ENCODE peak calls at places on chromosome 14, in eight cellular contexts. K is endothelial cell of umbilical vein, J is K562, V is A549, P is WTC11, L is HCT116, Q is GM12878, Z is HepG2. Y is an unnamed sample.

GRCh38 chr14:102479107-102479506 is 30.5 kb downstream of the ANKRD9 start:
- DNase-seq in V (no peak), Q (no peak), L (no peak), J (no peak), Z (no peak), K (no peak), P (no peak), Y (no peak)

GRCh38 chr14:73424453-73424852 is 33.9 kb downstream of the NUMB start:
- DNase-seq in P (no peak), L (no peak), K (peak), Q (no peak), J (no peak), V (peak), Z (no peak), Y (peak)

GRCh38 chr14:93965287-93965821 is 11.0 kb downstream of the ASB2 start:
- DNase-seq in P (no peak), K (no peak), Q (no peak), J (no peak), Z (peak), V (peak), L (no peak), Y (no peak)

GRCh38 chr14:66624319-66624937 is 116.5 kb downstream of the GPHN start:
- DNase-seq in L (peak), K (peak), V (peak), P (peak), Z (peak), J (peak), Q (peak), Y (peak)

GRCh38 chr14:34688470-34689206 is 25.8 kb downstream of the CFL2 start:
- DNase-seq in Q (no peak), P (no peak), V (no peak), Z (no peak), J (no peak), K (no peak), L (no peak), Y (no peak)

GRCh38 chr14:95452176-95452889 is 64.1 kb downstream of the SYNE3 start:
- DNase-seq in J (no peak), P (peak), Q (no peak), K (peak), Z (peak), L (no peak), V (peak), Y (peak)

GRCh38 chr14:22200977-22201605 is 387.9 kb downstream of the DAD1 start:
- DNase-seq in K (peak), L (peak), P (peak), Q (peak), V (peak), J (peak), Z (peak), Y (peak)

GRCh38 chr14:105865904-105866840 is 339.8 kb downstream of the TMEM121 start:
- DNase-seq in Z (no peak), L (no peak), K (no peak), P (peak), V (no peak), J (no peak), Q (no peak), Y (no peak)

GRCh38 chr14:101223147-101223546 is 319.6 kb upstream of the RTL1 start:
- DNase-seq in L (no peak), V (no peak), Q (no peak), Z (no peak), P (no peak), K (no peak), J (no peak), Y (no peak)

GRCh38 chr14:99971087-99971928 is 93.9 kb upstream of the EVL start:
- DNase-seq in L (peak), Z (peak), K (peak), P (peak), J (peak), V (peak), Q (no peak), Y (peak)

GRCh38 chr14:70956511-70956910 is 49.3 kb downstream of the PCNX1 start:
- DNase-seq in J (no peak), V (no peak), P (no peak), K (no peak), Q (no peak), L (no peak), Z (no peak), Y (no peak)

GRCh38 chr14:73273799-73274198 is 36.5 kb downstream of the PAPLN start:
- DNase-seq in P (no peak), J (no peak), K (no peak), Z (no peak), L (no peak), V (no peak), Q (no peak), Y (no peak)

GRCh38 chr14:67999290-67999689 is 179.7 kb downstream of the RAD51B start:
- DNase-seq in L (no peak), J (no peak), Q (no peak), Z (no peak), K (no peak), P (no peak), V (no peak), Y (no peak)

GRCh38 chr14:101068293-101068957 is 164.9 kb upstream of the RTL1 start:
- DNase-seq in V (no peak), K (no peak), P (peak), J (no peak), Z (no peak), Q (no peak), L (no peak), Y (peak)

GRCh38 chr14:101470266-101470665 is 91.0 kb upstream of the DIO3 start:
- DNase-seq in V (no peak), Z (no peak), P (no peak), J (no peak), Q (no peak), L (no peak), K (no peak), Y (no peak)

GRCh38 chr14:76948213-76948947 is 80.1 kb downstream of the IRF2BPL start:
- DNase-seq in L (no peak), Q (no peak), V (no peak), K (peak), Z (peak), P (no peak), J (no peak), Y (no peak)

GRCh38 chr14:69079188-69079742 is 73.7 kb downstream of the DCAF5 start:
- DNase-seq in Q (no peak), J (no peak), V (peak), L (no peak), P (no peak), K (peak), Z (no peak), Y (no peak)

GRCh38 chr14:25953532-25954144 is 644.2 kb downstream of the NOVA1 start:
- DNase-seq in V (no peak), L (no peak), Z (no peak), K (peak), J (no peak), P (no peak), Q (no peak), Y (no peak)

GRCh38 chr14:29738950-29739349 is 188.7 kb downstream of the PRKD1 start:
- DNase-seq in P (no peak), V (no peak), J (no peak), Z (no peak), Q (no peak), K (no peak), L (no peak), Y (no peak)

GRCh38 chr14:91004987-91005386 is 55.5 kb downstream of the RPS6KA5 start:
- DNase-seq in L (no peak), K (no peak), V (no peak), J (no peak), P (no peak), Q (no peak), Z (no peak), Y (no peak)

GRCh38 chr14:35944847-35945246 is 118.7 kb downstream of the BRMS1L start:
- DNase-seq in Q (no peak), Z (peak), V (peak), K (no peak), P (peak), J (peak), L (peak), Y (peak)

GRCh38 chr14:92553456-92553855 is 39.9 kb downstream of the RIN3 start:
- DNase-seq in J (no peak), Q (no peak), V (peak), Z (no peak), L (no peak), K (no peak), P (peak), Y (peak)

GRCh38 chr14:100159107-100159864 is at the start of gene DEGS2:
- DNase-seq in Q (no peak), V (peak), L (no peak), P (peak), Z (no peak), J (no peak), K (no peak), Y (no peak)

GRCh38 chr14:23950411-23951135 is 3.0 kb upstream of the DHRS4 start:
- DNase-seq in L (no peak), K (no peak), Z (no peak), J (no peak), V (no peak), P (no peak), Q (no peak), Y (no peak)

GRCh38 chr14:23953464-23954278 is at the start of gene DHRS4:
- DNase-seq in L (peak), K (peak), J (peak), Z (peak), P (peak), Q (peak), V (peak), Y (peak)

GRCh38 chr14:23951590-23952143 is 1.9 kb upstream of the DHRS4 start:
- DNase-seq in V (no peak), L (no peak), Z (peak), P (peak), J (no peak), K (no peak), Q (no peak), Y (no peak)
- TF ChIP-seq CTCF in V (no peak), L (peak), Z (peak), P (peak), J (no peak), K (no peak), Q (no peak), Y (no peak)

GRCh38 chr14:55136241-55136640 is 7.2 kb downstream of the LGALS3 start:
- DNase-seq in V (no peak), Q (no peak), L (no peak), J (no peak), Z (no peak), K (no peak), P (no peak), Y (no peak)
- TF ChIP-seq MAX in V (no peak), Q (no peak), L (no peak), J (no peak), Z (no peak), K (no peak), P (no peak), Y (no peak)

DNA sequence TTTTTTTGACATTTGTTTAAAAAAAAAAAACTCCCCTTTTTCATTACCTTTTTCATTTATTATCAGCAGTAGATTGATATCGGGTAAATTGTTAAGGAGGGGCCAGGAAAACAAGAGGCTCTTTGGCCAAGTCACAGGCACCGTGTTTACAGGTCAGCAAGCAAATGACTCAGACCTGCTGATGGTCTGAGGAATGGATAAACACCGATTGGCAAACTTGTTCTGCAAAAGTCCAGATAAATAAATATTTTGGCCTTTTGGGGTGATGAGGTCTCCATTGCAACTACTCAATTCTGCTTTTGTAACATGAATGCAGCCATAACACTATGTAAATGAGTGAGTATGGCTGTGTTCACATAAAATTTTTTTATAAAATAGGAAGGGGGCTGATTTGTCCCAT is 94.0 kb downstream of the RPS29 start:
- DNase-seq in K (no peak), L (no peak), V (no peak), Q (no peak), P (no peak), J (no peak), Z (no peak), Y (no peak)
- TF ChIP-seq CTCF in K (no peak), L (no peak), V (no peak), Q (no peak), P (no peak), J (no peak), Z (no peak), Y (no peak)

DNA sequence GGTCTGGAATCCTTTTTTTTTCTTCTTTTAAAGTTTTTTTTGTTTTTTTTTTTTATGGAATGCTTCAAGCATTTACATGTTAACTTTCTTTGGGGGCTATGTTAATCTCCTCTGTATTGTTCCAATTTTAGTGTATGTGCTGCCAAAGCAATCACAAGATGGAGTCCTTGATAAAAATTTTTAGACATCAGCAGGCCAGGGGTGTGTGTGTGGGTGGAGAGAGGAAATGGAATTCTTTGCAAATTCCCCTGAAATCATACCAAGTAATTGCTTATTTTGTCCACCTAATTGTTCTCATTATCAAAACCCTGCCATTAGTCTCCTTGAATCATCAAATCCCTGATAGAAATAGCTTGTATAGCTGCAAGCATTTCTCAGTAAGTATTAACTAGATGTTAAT is 21.7 kb downstream of the RNF212B start:
- DNase-seq in L (no peak), Z (no peak), Q (no peak), J (no peak), K (no peak), V (no peak), P (no peak), Y (no peak)
- TF ChIP-seq MAX in L (no peak), Z (no peak), Q (no peak), J (no peak), K (no peak), V (no peak), P (no peak), Y (no peak)